ENCODE peak calls at places on chromosomes 1 and 21, in nine cellular contexts. One of them, this sample, is unnamed.

GRCh38 chr1:83029916-83030315 is 969.0 kb downstream of the TTLL7 start:
- DNase-seq in AG09309: no peak
- DNase-seq in prostate gland: no peak
- DNase-seq in NB4: no peak
- DNase-seq in choroid plexus epithelial cell: peak
- DNase-seq in fibroblast of mammary gland: peak
- DNase-seq in GM20000: no peak
- DNase-seq in omental fat pad: no peak
- DNase-seq in Peyer's patch: no peak
- DNase-seq in this sample: no peak

GRCh38 chr1:151476083-151476482 is 16.8 kb upstream of the POGZ start:
- DNase-seq in prostate gland: no peak
- DNase-seq in NB4: no peak
- DNase-seq in fibroblast of mammary gland: no peak
- DNase-seq in choroid plexus epithelial cell: no peak
- DNase-seq in GM20000: no peak
- DNase-seq in Peyer's patch: no peak
- DNase-seq in omental fat pad: no peak
- DNase-seq in AG09309: no peak
- DNase-seq in this sample: no peak

GRCh38 chr1:43270421-43271095 is 775 bp downstream of the TMEM125 start:
- DNase-seq in Peyer's patch: peak
- DNase-seq in prostate gland: peak
- DNase-seq in AG09309: no peak
- DNase-seq in NB4: no peak
- DNase-seq in choroid plexus epithelial cell: peak
- DNase-seq in fibroblast of mammary gland: no peak
- DNase-seq in GM20000: peak
- DNase-seq in omental fat pad: no peak
- DNase-seq in this sample: peak

GRCh38 chr1:54312874-54313316 is 93.3 kb downstream of the SSBP3 start:
- DNase-seq in prostate gland: no peak
- DNase-seq in choroid plexus epithelial cell: peak
- DNase-seq in omental fat pad: no peak
- DNase-seq in GM20000: no peak
- DNase-seq in Peyer's patch: no peak
- DNase-seq in NB4: no peak
- DNase-seq in fibroblast of mammary gland: peak
- DNase-seq in AG09309: no peak
- DNase-seq in this sample: no peak

GRCh38 chr1:185645201-185645640 is 89.0 kb upstream of the HMCN1 start:
- DNase-seq in fibroblast of mammary gland: no peak
- DNase-seq in choroid plexus epithelial cell: peak
- DNase-seq in Peyer's patch: no peak
- DNase-seq in NB4: no peak
- DNase-seq in GM20000: no peak
- DNase-seq in omental fat pad: no peak
- DNase-seq in prostate gland: no peak
- DNase-seq in AG09309: peak
- DNase-seq in this sample: no peak

GRCh38 chr1:34529935-34530859 is 224.7 kb upstream of the GJB5 start:
- DNase-seq in fibroblast of mammary gland: no peak
- DNase-seq in GM20000: peak
- DNase-seq in omental fat pad: no peak
- DNase-seq in Peyer's patch: no peak
- DNase-seq in prostate gland: no peak
- DNase-seq in NB4: peak
- DNase-seq in AG09309: no peak
- DNase-seq in choroid plexus epithelial cell: no peak
- DNase-seq in this sample: no peak

GRCh38 chr21:38088916-38089762 is 167.7 kb upstream of the KCNJ15 start:
- DNase-seq in NB4: no peak
- DNase-seq in Peyer's patch: no peak
- DNase-seq in choroid plexus epithelial cell: no peak
- DNase-seq in fibroblast of mammary gland: no peak
- DNase-seq in prostate gland: no peak
- DNase-seq in omental fat pad: no peak
- DNase-seq in GM20000: no peak
- DNase-seq in AG09309: no peak
- DNase-seq in this sample: no peak

GRCh38 chr1:214506972-214507431 is 44.4 kb downstream of the PTPN14 start:
- DNase-seq in fibroblast of mammary gland: no peak
- DNase-seq in NB4: no peak
- DNase-seq in omental fat pad: no peak
- DNase-seq in prostate gland: no peak
- DNase-seq in choroid plexus epithelial cell: no peak
- DNase-seq in AG09309: no peak
- DNase-seq in GM20000: no peak
- DNase-seq in Peyer's patch: no peak
- DNase-seq in this sample: no peak

GRCh38 chr1:54310439-54311328 is 95.5 kb downstream of the SSBP3 start:
- DNase-seq in NB4: peak
- DNase-seq in AG09309: no peak
- DNase-seq in choroid plexus epithelial cell: peak
- DNase-seq in Peyer's patch: no peak
- DNase-seq in GM20000: peak
- DNase-seq in prostate gland: no peak
- DNase-seq in omental fat pad: no peak
- DNase-seq in fibroblast of mammary gland: peak
- DNase-seq in this sample: no peak

GRCh38 chr1:82562448-82562847 is 761.7 kb downstream of the ADGRL2 start:
- DNase-seq in choroid plexus epithelial cell: no peak
- DNase-seq in GM20000: no peak
- DNase-seq in Peyer's patch: no peak
- DNase-seq in AG09309: no peak
- DNase-seq in omental fat pad: no peak
- DNase-seq in prostate gland: no peak
- DNase-seq in NB4: no peak
- DNase-seq in fibroblast of mammary gland: no peak
- DNase-seq in this sample: no peak

GRCh38 chr1:219990782-219991510 is 55.4 kb downstream of the EPRS1 start:
- DNase-seq in AG09309: no peak
- DNase-seq in Peyer's patch: no peak
- DNase-seq in omental fat pad: no peak
- DNase-seq in choroid plexus epithelial cell: peak
- DNase-seq in prostate gland: no peak
- DNase-seq in GM20000: no peak
- DNase-seq in fibroblast of mammary gland: peak
- DNase-seq in NB4: peak
- DNase-seq in this sample: no peak

GRCh38 chr1:171252482-171252881 is 4.2 kb downstream of the FMO1 start:
- DNase-seq in AG09309: no peak
- DNase-seq in fibroblast of mammary gland: no peak
- DNase-seq in prostate gland: no peak
- DNase-seq in choroid plexus epithelial cell: no peak
- DNase-seq in omental fat pad: no peak
- DNase-seq in GM20000: peak
- DNase-seq in NB4: no peak
- DNase-seq in Peyer's patch: no peak
- DNase-seq in this sample: no peak

GRCh38 chr1:183674339-183674738 is 21.2 kb upstream of the APOBEC4 start:
- DNase-seq in NB4: no peak
- DNase-seq in fibroblast of mammary gland: peak
- DNase-seq in omental fat pad: no peak
- DNase-seq in choroid plexus epithelial cell: peak
- DNase-seq in GM20000: no peak
- DNase-seq in Peyer's patch: no peak
- DNase-seq in prostate gland: no peak
- DNase-seq in AG09309: no peak
- DNase-seq in this sample: no peak

GRCh38 chr1:94602312-94602711 is 60.8 kb upstream of the F3 start:
- DNase-seq in GM20000: no peak
- DNase-seq in fibroblast of mammary gland: peak
- DNase-seq in Peyer's patch: no peak
- DNase-seq in omental fat pad: no peak
- DNase-seq in NB4: peak
- DNase-seq in AG09309: peak
- DNase-seq in choroid plexus epithelial cell: peak
- DNase-seq in prostate gland: no peak
- DNase-seq in this sample: no peak

GRCh38 chr1:192002063-192002462 is 156.2 kb upstream of the RGS18 start:
- DNase-seq in fibroblast of mammary gland: no peak
- DNase-seq in Peyer's patch: no peak
- DNase-seq in omental fat pad: no peak
- DNase-seq in choroid plexus epithelial cell: no peak
- DNase-seq in prostate gland: no peak
- DNase-seq in AG09309: no peak
- DNase-seq in NB4: no peak
- DNase-seq in GM20000: no peak
- DNase-seq in this sample: no peak

GRCh38 chr1:244154882-244155531 is 103.9 kb downstream of the ZBTB18 start:
- DNase-seq in Peyer's patch: no peak
- DNase-seq in choroid plexus epithelial cell: no peak
- DNase-seq in GM20000: no peak
- DNase-seq in AG09309: no peak
- DNase-seq in NB4: no peak
- DNase-seq in omental fat pad: no peak
- DNase-seq in fibroblast of mammary gland: no peak
- DNase-seq in prostate gland: no peak
- DNase-seq in this sample: no peak

GRCh38 chr1:119336738-119337315 is 31.8 kb upstream of the HAO2 start:
- DNase-seq in fibroblast of mammary gland: no peak
- DNase-seq in omental fat pad: no peak
- DNase-seq in Peyer's patch: no peak
- DNase-seq in GM20000: no peak
- DNase-seq in NB4: no peak
- DNase-seq in AG09309: no peak
- DNase-seq in prostate gland: no peak
- DNase-seq in choroid plexus epithelial cell: peak
- DNase-seq in this sample: no peak

GRCh38 chr1:211135342-211135950 is 1.5 kb upstream of the KCNH1 start:
- DNase-seq in fibroblast of mammary gland: peak
- DNase-seq in NB4: peak
- DNase-seq in omental fat pad: no peak
- DNase-seq in GM20000: peak
- DNase-seq in Peyer's patch: no peak
- DNase-seq in prostate gland: no peak
- DNase-seq in choroid plexus epithelial cell: peak
- DNase-seq in AG09309: peak
- DNase-seq in this sample: no peak

GRCh38 chr1:5564578-5565257 is 427.5 kb downstream of the NPHP4 start:
- DNase-seq in choroid plexus epithelial cell: no peak
- DNase-seq in fibroblast of mammary gland: no peak
- DNase-seq in prostate gland: no peak
- DNase-seq in omental fat pad: no peak
- DNase-seq in Peyer's patch: no peak
- DNase-seq in GM20000: no peak
- DNase-seq in NB4: no peak
- DNase-seq in AG09309: no peak
- DNase-seq in this sample: no peak

GRCh38 chr1:23593556-23594148 is 34.4 kb upstream of the ID3 start:
- DNase-seq in prostate gland: peak
- DNase-seq in fibroblast of mammary gland: no peak
- DNase-seq in choroid plexus epithelial cell: peak
- DNase-seq in Peyer's patch: no peak
- DNase-seq in AG09309: no peak
- DNase-seq in omental fat pad: no peak
- DNase-seq in GM20000: no peak
- DNase-seq in NB4: no peak
- DNase-seq in this sample: peak

GRCh38 chr21:38166214-38166547 is 90.6 kb upstream of the KCNJ15 start:
- DNase-seq in NB4: no peak
- DNase-seq in Peyer's patch: no peak
- DNase-seq in prostate gland: no peak
- DNase-seq in choroid plexus epithelial cell: peak
- DNase-seq in omental fat pad: no peak
- DNase-seq in GM20000: no peak
- DNase-seq in AG09309: no peak
- DNase-seq in fibroblast of mammary gland: no peak
- DNase-seq in this sample: no peak

GRCh38 chr1:213724640-213725536 is 262.9 kb upstream of the PROX1 start:
- DNase-seq in prostate gland: peak
- DNase-seq in AG09309: peak
- DNase-seq in choroid plexus epithelial cell: peak
- DNase-seq in fibroblast of mammary gland: peak
- DNase-seq in NB4: peak
- DNase-seq in Peyer's patch: no peak
- DNase-seq in GM20000: no peak
- DNase-seq in omental fat pad: no peak
- DNase-seq in this sample: no peak

GRCh38 chr21:43919871-43920801 is 55.1 kb downstream of the AGPAT3 start:
- DNase-seq in omental fat pad: no peak
- DNase-seq in NB4: no peak
- DNase-seq in AG09309: no peak
- DNase-seq in GM20000: no peak
- DNase-seq in Peyer's patch: peak
- DNase-seq in choroid plexus epithelial cell: no peak
- DNase-seq in fibroblast of mammary gland: no peak
- DNase-seq in prostate gland: no peak
- DNase-seq in this sample: no peak

GRCh38 chr1:204837440-204838084 is 33.1 kb upstream of the NFASC start:
- DNase-seq in NB4: peak
- DNase-seq in prostate gland: no peak
- DNase-seq in choroid plexus epithelial cell: peak
- DNase-seq in AG09309: peak
- DNase-seq in fibroblast of mammary gland: peak
- DNase-seq in Peyer's patch: no peak
- DNase-seq in GM20000: peak
- DNase-seq in omental fat pad: no peak
- DNase-seq in this sample: no peak
- TF ChIP-seq CTCF in NB4: no peak
- TF ChIP-seq CTCF in prostate gland: no peak
- TF ChIP-seq CTCF in choroid plexus epithelial cell: no peak
- TF ChIP-seq CTCF in AG09309: peak
- TF ChIP-seq CTCF in fibroblast of mammary gland: no peak
- TF ChIP-seq CTCF in Peyer's patch: no peak
- TF ChIP-seq CTCF in GM20000: no peak
- TF ChIP-seq CTCF in omental fat pad: no peak
- TF ChIP-seq CTCF in this sample: no peak

GRCh38 chr1:91830242-91831131 is 55.5 kb downstream of the TGFBR3 start:
- DNase-seq in choroid plexus epithelial cell: peak
- DNase-seq in AG09309: peak
- DNase-seq in GM20000: no peak
- DNase-seq in NB4: peak
- DNase-seq in Peyer's patch: peak
- DNase-seq in fibroblast of mammary gland: peak
- DNase-seq in omental fat pad: no peak
- DNase-seq in prostate gland: no peak
- DNase-seq in this sample: no peak
- TF ChIP-seq CTCF in choroid plexus epithelial cell: peak
- TF ChIP-seq CTCF in AG09309: peak
- TF ChIP-seq CTCF in GM20000: no peak
- TF ChIP-seq CTCF in NB4: no peak
- TF ChIP-seq CTCF in Peyer's patch: peak
- TF ChIP-seq CTCF in fibroblast of mammary gland: peak
- TF ChIP-seq CTCF in omental fat pad: no peak
- TF ChIP-seq CTCF in prostate gland: no peak
- TF ChIP-seq CTCF in this sample: peak

GRCh38 chr1:7961199-7962010 is at the start of gene PARK7:
- DNase-seq in Peyer's patch: peak
- DNase-seq in GM20000: peak
- DNase-seq in AG09309: peak
- DNase-seq in choroid plexus epithelial cell: peak
- DNase-seq in NB4: peak
- DNase-seq in omental fat pad: peak
- DNase-seq in fibroblast of mammary gland: peak
- DNase-seq in prostate gland: peak
- DNase-seq in this sample: peak
- TF ChIP-seq CTCF in Peyer's patch: peak
- TF ChIP-seq CTCF in GM20000: no peak
- TF ChIP-seq CTCF in AG09309: peak
- TF ChIP-seq CTCF in choroid plexus epithelial cell: peak
- TF ChIP-seq CTCF in NB4: peak
- TF ChIP-seq CTCF in omental fat pad: no peak
- TF ChIP-seq CTCF in fibroblast of mammary gland: peak
- TF ChIP-seq CTCF in prostate gland: peak
- TF ChIP-seq CTCF in this sample: peak

GRCh38 chr1:20317471-20317870 is 26.8 kb downstream of the VWA5B1 start:
- DNase-seq in choroid plexus epithelial cell: no peak
- DNase-seq in NB4: no peak
- DNase-seq in AG09309: no peak
- DNase-seq in omental fat pad: no peak
- DNase-seq in Peyer's patch: no peak
- DNase-seq in prostate gland: no peak
- DNase-seq in fibroblast of mammary gland: no peak
- DNase-seq in GM20000: no peak
- DNase-seq in this sample: no peak
- TF ChIP-seq CTCF in choroid plexus epithelial cell: no peak
- TF ChIP-seq CTCF in NB4: no peak
- TF ChIP-seq CTCF in AG09309: no peak
- TF ChIP-seq CTCF in omental fat pad: no peak
- TF ChIP-seq CTCF in Peyer's patch: no peak
- TF ChIP-seq CTCF in prostate gland: no peak
- TF ChIP-seq CTCF in fibroblast of mammary gland: no peak
- TF ChIP-seq CTCF in GM20000: no peak
- TF ChIP-seq CTCF in this sample: no peak

This sample was measured in RWPE2.